ENCODE peak calls at places on chromosomes 1 and 21, in five cellular contexts. J is tibial artery; W is CD4-positive, CD25-positive, alpha-beta regulatory T cell; V is left ventricle myocardium inferior; E is neuronal stem cell. R is an unnamed sample.

GRCh38 chr1:177432897-177433296 is 262.1 kb downstream of the BRINP2 start:
- DNase-seq in J (no peak), W (no peak), V (no peak), E (no peak), R (no peak)

GRCh38 chr1:110176299-110176956 is 26.1 kb downstream of the SLC6A17 start:
- DNase-seq in J (no peak), W (no peak), V (peak; percentile 59), E (no peak), R (peak; percentile 12)

GRCh38 chr1:27555700-27556424 is 48.1 kb downstream of the AHDC1 start:
- DNase-seq in J (peak; percentile 73), W (peak; percentile 14), V (peak; percentile 75), E (no peak), R (peak; percentile 78)

GRCh38 chr1:59126361-59126760 is 170.5 kb upstream of the FGGY start:
- DNase-seq in J (no peak), W (no peak), V (no peak), E (no peak), R (no peak)

GRCh38 chr21:45996311-45997204 is 15.0 kb downstream of the COL6A1 start:
- DNase-seq in J (peak; percentile 18), W (no peak), V (peak; percentile 11), E (no peak), R (no peak)

GRCh38 chr1:24102966-24103365 is 9.0 kb downstream of the MYOM3 start:
- DNase-seq in J (no peak), W (no peak), V (peak; percentile 77), E (no peak), R (no peak)

GRCh38 chr1:40385437-40386310 is 12.1 kb downstream of the SMAP2 start:
- DNase-seq in J (no peak), W (peak; percentile 91), V (no peak), E (no peak), R (no peak)

GRCh38 chr1:46406881-46407608 is 12.9 kb downstream of the FAAH start:
- DNase-seq in J (no peak), W (no peak), V (no peak), E (peak; percentile 32), R (peak; percentile 70)

GRCh38 chr1:111032295-111032897 is 68.7 kb upstream of the LRIF1 start:
- DNase-seq in J (no peak), W (peak; percentile 51), V (no peak), E (peak; percentile 31), R (peak; percentile 24)

GRCh38 chr1:64186138-64186897 is 17.1 kb upstream of the UBE2U start:
- DNase-seq in J (no peak), W (no peak), V (peak; percentile 53), E (no peak), R (no peak)

GRCh38 chr1:59605761-59606160 is 209.0 kb upstream of the HOOK1 start:
- DNase-seq in J (no peak), W (no peak), V (no peak), E (no peak), R (no peak)

GRCh38 chr1:241586905-241587532 is 53.1 kb downstream of the CHML start:
- DNase-seq in J (no peak), W (no peak), V (no peak), E (no peak), R (no peak)

GRCh38 chr1:181514298-181515290 is 31.3 kb downstream of the CACNA1E start:
- DNase-seq in J (no peak), W (no peak), V (no peak), E (no peak), R (no peak)

GRCh38 chr1:11629184-11629583 is 25.0 kb downstream of the FBXO2 start:
- DNase-seq in J (no peak), W (no peak), V (no peak), E (no peak), R (no peak)

GRCh38 chr1:163291461-163291860 is 30.3 kb upstream of the NUF2 start:
- DNase-seq in J (no peak), W (no peak), V (no peak), E (no peak), R (no peak)

GRCh38 chr1:7813677-7814373 is 29.7 kb downstream of the PER3 start:
- DNase-seq in J (no peak), W (no peak), V (no peak), E (no peak), R (no peak)

GRCh38 chr1:168084396-168085231 is 52.1 kb downstream of the GPR161 start:
- DNase-seq in J (peak; percentile 45), W (peak; percentile 36), V (peak; percentile 64), E (peak; percentile 45), R (peak; percentile 88)

GRCh38 chr21:37006521-37007291 is at the start of gene RIPPLY3:
- DNase-seq in J (no peak), W (no peak), V (no peak), E (no peak), R (peak; percentile 87)
- H3K27me3 ChIP-seq in J (peaks cover 52% of the 10 kb centered on the region), W (peaks cover 20% of the 10 kb centered on the region), V (peaks cover 70% of the 10 kb centered on the region), E (no peaks in the 10 kb centered on the region), R (peaks cover 44% of the 10 kb centered on the region)

DNA sequence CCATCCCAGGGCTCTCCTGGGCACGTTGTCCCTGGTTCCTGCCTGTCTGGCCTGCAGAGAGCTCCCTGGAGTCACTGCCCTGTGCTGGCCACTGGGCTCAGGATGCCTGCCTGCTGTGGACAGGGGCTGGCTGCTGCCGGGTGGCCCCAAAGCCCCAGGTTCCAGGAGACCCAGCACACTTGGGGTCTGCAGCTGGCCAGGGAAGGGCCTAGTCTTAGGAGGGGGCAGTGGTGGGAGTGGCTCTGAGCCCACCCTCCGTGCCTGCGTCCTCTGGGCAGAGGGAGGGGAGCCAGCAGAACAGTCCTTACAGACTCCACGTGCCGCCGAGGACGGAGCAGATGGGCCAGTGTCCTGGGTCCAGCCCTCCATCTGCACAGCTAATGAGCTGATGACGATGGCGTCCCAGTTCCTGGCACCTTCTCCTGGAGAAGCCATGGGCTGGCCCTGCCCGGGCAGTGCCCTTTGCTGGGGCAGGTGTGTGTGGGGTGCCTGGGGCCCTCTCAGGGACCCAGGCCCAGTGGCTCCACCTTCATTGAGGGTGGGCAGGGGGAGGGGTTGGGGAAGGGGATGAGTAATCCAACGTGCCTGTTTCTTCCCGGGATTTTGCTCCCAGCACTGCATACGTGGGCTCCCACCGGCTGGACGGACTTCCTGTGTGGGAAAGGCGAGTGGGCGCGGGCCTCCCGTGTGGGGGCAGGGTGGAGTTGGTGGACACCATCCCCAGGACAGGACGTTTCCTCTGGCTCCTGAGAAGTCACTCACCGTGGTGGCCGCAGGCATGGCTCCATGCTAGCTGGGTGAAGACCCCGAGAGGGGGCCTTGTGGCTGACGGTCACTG is 6.8 kb upstream of the PLCH2 start:
- DNase-seq in J (no peak), W (no peak), V (no peak), E (no peak), R (peak; percentile 68)
- H3K27me3 ChIP-seq in J (peaks cover 100% of the 10 kb centered on the region), W (no peaks in the 10 kb centered on the region), V (peaks cover 99% of the 10 kb centered on the region), E (peaks cover 88% of the 10 kb centered on the region), R (no peaks in the 10 kb centered on the region)

GRCh38 chr1:165241321-165241720 is 115.2 kb downstream of the LMX1A start:
- DNase-seq in J (no peak), W (no peak), V (no peak), E (no peak), R (no peak)

GRCh38 chr1:165241952-165242351 is 114.6 kb downstream of the LMX1A start:
- DNase-seq in J (no peak), W (no peak), V (no peak), E (no peak), R (no peak)

GRCh38 chr1:165239873-165240272 is 116.6 kb downstream of the LMX1A start:
- DNase-seq in J (no peak), W (no peak), V (no peak), E (no peak), R (no peak)

GRCh38 chr1:165235777-165236285 is 120.7 kb downstream of the LMX1A start:
- DNase-seq in J (no peak), W (no peak), V (no peak), E (peak; percentile 57), R (peak; percentile 91)

DNA sequence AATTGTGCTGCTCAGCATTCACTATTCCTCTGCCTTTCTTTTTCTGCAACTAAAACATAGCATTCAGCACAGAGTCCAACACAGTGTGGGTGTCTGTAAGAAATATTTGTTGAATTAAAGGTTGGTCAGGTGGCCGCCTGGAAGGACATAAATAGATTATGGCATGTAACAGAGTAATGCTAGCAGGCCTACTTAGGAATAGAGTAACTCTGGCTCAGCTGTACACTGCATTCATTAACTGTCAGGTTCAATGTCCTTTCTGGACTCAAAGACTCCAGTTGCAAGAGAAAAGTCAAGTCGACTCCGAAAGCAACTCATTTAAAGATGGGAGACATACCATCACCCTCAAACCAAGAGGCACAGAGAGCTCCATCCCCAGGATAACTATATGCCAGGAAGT is 116.0 kb downstream of the LMX1A start:
- DNase-seq in J (no peak), W (no peak), V (no peak), E (no peak), R (no peak)
- H3K27me3 ChIP-seq in J (peaks cover 11% of the 10 kb centered on the region), W (peaks cover 22% of the 10 kb centered on the region), V (peaks cover 40% of the 10 kb centered on the region), E (peaks cover 21% of the 10 kb centered on the region), R (peaks cover 34% of the 10 kb centered on the region)

DNA sequence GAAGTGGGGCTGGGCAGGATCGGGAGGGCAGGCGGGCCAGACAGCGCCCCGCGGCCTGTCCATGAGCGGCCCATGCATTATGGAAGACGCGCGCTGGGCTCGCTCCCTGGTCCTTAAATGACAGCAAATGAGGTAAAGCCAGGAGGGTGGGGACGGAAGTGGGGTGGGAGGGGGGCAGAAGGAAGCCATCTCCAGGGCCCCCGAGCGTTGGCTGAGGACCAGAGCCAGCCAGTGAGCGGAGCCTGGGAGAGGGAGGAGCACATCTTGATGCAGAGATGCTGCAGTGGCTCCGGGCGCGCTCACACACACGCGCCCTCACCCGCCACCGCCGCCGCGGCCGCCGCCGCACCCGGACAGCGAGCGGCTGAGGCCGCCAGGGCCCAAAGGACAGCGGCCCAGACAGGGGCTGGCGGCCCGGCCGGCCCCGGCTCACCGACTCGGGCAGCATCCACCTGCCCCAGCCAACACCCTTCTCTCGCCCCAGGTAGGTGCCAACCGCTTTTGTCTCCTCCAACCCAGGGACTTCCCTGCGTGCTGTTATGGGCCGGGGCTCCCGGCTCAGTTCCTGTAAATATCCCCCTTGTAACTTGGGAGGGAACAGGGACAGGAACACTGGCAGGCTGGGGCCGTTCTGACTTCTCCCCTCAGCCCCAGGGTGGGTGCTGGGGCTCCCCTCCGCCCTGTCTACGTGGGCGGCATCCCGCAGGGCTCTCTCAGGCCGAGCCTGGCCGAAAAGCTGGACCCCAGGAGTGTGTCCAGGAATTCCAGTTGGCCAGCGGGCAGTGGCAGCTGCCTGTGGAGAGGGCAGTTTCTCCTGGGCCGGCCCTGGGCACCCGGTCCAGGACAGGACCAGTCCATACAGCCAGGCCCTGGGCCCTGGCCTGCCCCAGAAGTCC is at the start of gene CNTN2:
- DNase-seq in J (no peak), W (no peak), V (no peak), E (no peak), R (peak; percentile 89)
- H3K27me3 ChIP-seq in J (peaks cover 69% of the 10 kb centered on the region), W (peaks cover 8% of the 10 kb centered on the region), V (peaks cover 82% of the 10 kb centered on the region), E (peaks cover 98% of the 10 kb centered on the region), R (peaks cover 16% of the 10 kb centered on the region)

GRCh38 chr1:94245747-94246438 is 8.5 kb upstream of the ARHGAP29 start:
- DNase-seq in J (no peak), W (no peak), V (no peak), E (no peak), R (no peak)
- H3K27me3 ChIP-seq in J (no peaks in the 10 kb centered on the region), W (peaks cover 29% of the 10 kb centered on the region), V (no peaks in the 10 kb centered on the region), E (peaks cover 62% of the 10 kb centered on the region), R (peaks cover 47% of the 10 kb centered on the region)

GRCh38 chr1:157955860-157956259 is 37.6 kb upstream of the KIRREL1 start:
- DNase-seq in J (no peak), W (no peak), V (no peak), E (no peak), R (no peak)
- H3K27me3 ChIP-seq in J (peaks cover 13% of the 10 kb centered on the region), W (peaks cover 1% of the 10 kb centered on the region), V (peaks cover 44% of the 10 kb centered on the region), E (peaks cover 25% of the 10 kb centered on the region), R (no peaks in the 10 kb centered on the region)

R was measured in H7.